ENCODE peak calls at places on chromosome 17, in four cellular contexts. R, D, T and M are unnamed samples. For H3K27me3 and H3K36me3, the result is how much of the 10 kb centered on the place peaks cover.

GRCh38 chr17:81484195-81484979 is 28.2 kb downstream of the ACTG1 start:
- DNase-seq in R (peak), D (peak), T (peak), M (peak)

GRCh38 chr17:7290166-7290565 is 4.3 kb downstream of the YBX2 start:
- DNase-seq in R (no peak), D (no peak), T (no peak), M (no peak)

GRCh38 chr17:5241861-5242671 is 7.4 kb upstream of the SCIMP start:
- DNase-seq in R (no peak), D (no peak), T (no peak), M (no peak)

GRCh38 chr17:58932956-58933355 is 173.7 kb downstream of the TRIM37 start:
- DNase-seq in R (no peak), D (no peak), T (no peak), M (no peak)

GRCh38 chr17:55157165-55157564 is 107.6 kb upstream of the HLF start:
- DNase-seq in R (no peak), D (no peak), T (no peak), M (no peak)

GRCh38 chr17:44768505-44769142 is 9.8 kb downstream of the ADAM11 start:
- DNase-seq in R (no peak), D (no peak), T (no peak), M (no peak)

GRCh38 chr17:61733021-61733420 is 130.3 kb downstream of the BRIP1 start:
- DNase-seq in R (no peak), D (no peak), T (no peak), M (no peak)

GRCh38 chr17:59786536-59787319 is 79.3 kb downstream of the VMP1 start:
- DNase-seq in R (peak), D (peak), T (peak), M (peak)

GRCh38 chr17:63480826-63481487 is 4.1 kb downstream of the ACE start:
- DNase-seq in R (peak), D (no peak), T (no peak), M (peak)

GRCh38 chr17:19513897-19514488 is 19.7 kb upstream of the SLC47A1 start:
- DNase-seq in R (peak), D (peak), T (peak), M (peak)

GRCh38 chr17:74116087-74116717 is 87.3 kb upstream of the RPL38 start:
- DNase-seq in R (no peak), D (no peak), T (no peak), M (peak)

GRCh38 chr17:71983828-71984227 is 137.0 kb upstream of the SOX9 start:
- DNase-seq in R (no peak), D (no peak), T (no peak), M (no peak)

GRCh38 chr17:73641779-73642580 is 2.3 kb downstream of the SDK2 start:
- DNase-seq in R (peak), D (no peak), T (peak), M (peak)

GRCh38 chr17:5203178-5203907 is 11.7 kb upstream of the ZNF594 start:
- DNase-seq in R (no peak), D (no peak), T (no peak), M (no peak)

GRCh38 chr17:83032781-83033180 is 46.6 kb upstream of the METRNL start:
- DNase-seq in R (peak), D (no peak), T (no peak), M (peak)

GRCh38 chr17:30113213-30113612 is 3.4 kb upstream of the NSRP1 start:
- DNase-seq in R (no peak), D (no peak), T (no peak), M (no peak)

GRCh38 chr17:82866521-82867214 is 26.8 kb upstream of the ZNF750 start:
- DNase-seq in R (peak), D (peak), T (peak), M (peak)

GRCh38 chr17:74276561-74277009 is 2.6 kb downstream of the DNAI2 start:
- DNase-seq in R (no peak), D (peak), T (peak), M (no peak)

GRCh38 chr17:4559851-4560820 is at the start of gene GGT6:
- DNase-seq in R (no peak), D (no peak), T (no peak), M (peak)

GRCh38 chr17:5379351-5380107 is 39.9 kb downstream of the NUP88 start:
- DNase-seq in R (no peak), D (no peak), T (no peak), M (no peak)

GRCh38 chr17:19262650-19263620 is 25.8 kb downstream of the EPN2 start:
- DNase-seq in R (no peak), D (no peak), T (no peak), M (no peak)

GRCh38 chr17:11601661-11602060 is 3.4 kb downstream of the DNAH9 start:
- DNase-seq in R (no peak), D (no peak), T (no peak), M (no peak)

GRCh38 chr17:11730747-11731146 is 132.5 kb downstream of the DNAH9 start:
- DNase-seq in R (no peak), D (no peak), T (no peak), M (no peak)

GRCh38 chr17:40791808-40792436 is 7.8 kb downstream of the KRT28 start:
- DNase-seq in R (peak), D (no peak), T (peak), M (peak)

GRCh38 chr17:73976676-73977521 is 226.6 kb upstream of the RPL38 start:
- DNase-seq in R (peak), D (peak), T (no peak), M (peak)

GRCh38 chr17:82198092-82198491 is 14.6 kb downstream of the CCDC57 start:
- DNase-seq in R (peak), D (no peak), T (no peak), M (no peak)

GRCh38 chr17:29084476-29085148 is 41.7 kb downstream of the PIPOX start:
- DNase-seq in R (peak), D (no peak), T (peak), M (peak)

GRCh38 chr17:45895304-45895968 is 1.1 kb downstream of the MAPT start:
- DNase-seq in R (peak), D (no peak), T (peak), M (peak)
- H3K4me3 ChIP-seq in R (peak), D (peak), T (peak), M (peak)

GRCh38 chr17:21505819-21506815 is 130.0 kb downstream of the KCNJ12 start:
- DNase-seq in R (no peak), D (no peak), T (no peak), M (peak)

GRCh38 chr17:21500064-21500463 is 123.9 kb downstream of the KCNJ12 start:
- DNase-seq in R (no peak), D (no peak), T (no peak), M (peak)

GRCh38 chr17:21502301-21502700 is 126.1 kb downstream of the KCNJ12 start:
- DNase-seq in R (no peak), D (no peak), T (no peak), M (no peak)
- H3K27me3 ChIP-seq in R (under half), D (under half), T (under half), M (under half)

GRCh38 chr17:41880130-41880529 is 14.9 kb upstream of the KLHL11 start:
- DNase-seq in R (no peak), D (no peak), T (no peak), M (no peak)
- H3K36me3 ChIP-seq in R (half or more), D (half or more), T (under half), M (under half)

GRCh38 chr17:48644910-48645557 is 18.9 kb upstream of the HOXB9 start:
- DNase-seq in R (peak), D (no peak), T (peak), M (no peak)

GRCh38 chr17:48644159-48644558 is 18.0 kb upstream of the HOXB9 start:
- DNase-seq in R (peak), D (no peak), T (no peak), M (peak)

GRCh38 chr17:48642059-48642842 is 16.1 kb upstream of the HOXB9 start:
- DNase-seq in R (peak), D (no peak), T (peak), M (peak)

GRCh38 chr17:48642843-48643696 is 16.9 kb upstream of the HOXB9 start:
- DNase-seq in R (no peak), D (no peak), T (no peak), M (peak)

DNA sequence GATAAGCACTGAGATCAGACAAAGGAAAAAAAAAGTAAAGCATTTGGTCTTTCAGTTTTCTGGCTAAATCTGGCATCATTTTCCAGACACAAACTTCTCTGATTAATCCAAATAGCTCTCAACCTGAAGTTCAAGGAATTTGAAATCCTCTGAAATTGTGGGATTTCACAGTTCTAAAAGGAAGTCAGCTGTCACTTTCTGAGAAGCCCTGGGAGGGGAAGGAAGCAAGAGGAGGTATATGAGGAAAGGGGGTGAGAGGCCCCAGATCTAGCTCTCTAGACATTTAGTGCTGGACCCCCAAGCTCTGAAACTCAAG is 17.5 kb upstream of the HOXB9 start:
- DNase-seq in R (no peak), D (no peak), T (no peak), M (peak)
- H3K4me3 ChIP-seq in R (no peak), D (no peak), T (no peak), M (no peak)

DNA sequence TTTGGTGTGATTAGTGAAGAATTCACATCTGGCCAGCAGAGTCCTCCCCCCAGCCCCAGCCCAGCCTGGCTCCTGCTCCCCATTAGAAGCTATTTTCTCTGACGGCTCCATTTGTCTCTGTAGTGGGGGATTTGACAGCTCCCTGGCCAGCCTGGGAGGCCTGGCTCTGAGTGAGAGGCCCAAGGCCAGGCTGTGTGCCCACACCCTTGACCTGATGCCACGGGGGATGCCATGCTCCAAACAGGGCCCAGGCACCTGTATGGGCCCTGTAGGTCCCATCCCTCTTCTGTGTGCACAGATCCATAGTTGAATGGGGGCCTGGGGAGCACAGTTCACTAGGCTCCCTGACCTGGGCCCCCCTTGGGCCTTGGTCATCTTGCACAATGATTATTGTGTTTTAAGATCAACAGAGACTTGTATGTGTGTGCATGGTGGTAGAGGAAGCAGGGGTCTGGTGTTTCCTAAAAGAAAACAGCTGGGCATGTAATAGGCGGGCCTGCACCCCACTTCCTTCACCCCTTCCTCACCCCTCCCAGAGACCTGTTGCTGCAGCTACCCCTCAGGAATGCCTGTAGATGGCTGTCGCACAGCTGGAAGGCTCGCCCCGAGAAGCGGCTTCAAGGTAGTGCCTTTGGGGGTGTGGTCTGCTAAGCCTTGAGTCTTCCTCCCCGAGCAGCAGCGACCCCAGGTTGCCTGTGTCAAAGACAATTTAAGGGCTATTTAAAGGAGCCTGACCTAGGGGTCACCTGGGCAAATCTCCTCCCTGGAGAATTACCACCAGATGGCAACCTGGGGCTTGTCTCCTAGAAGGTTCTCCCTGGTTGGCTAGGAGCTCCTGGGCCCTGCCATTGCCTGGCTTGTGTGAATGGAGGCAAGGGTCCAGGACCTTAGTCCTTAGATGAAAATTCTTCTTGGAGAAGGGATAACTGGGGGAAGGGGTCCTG is 51.0 kb upstream of the TAC4 start:
- DNase-seq in R (no peak), D (no peak), T (peak), M (peak)
- H3K27me3 ChIP-seq in R (half or more), D (half or more), T (half or more), M (under half)

DNA sequence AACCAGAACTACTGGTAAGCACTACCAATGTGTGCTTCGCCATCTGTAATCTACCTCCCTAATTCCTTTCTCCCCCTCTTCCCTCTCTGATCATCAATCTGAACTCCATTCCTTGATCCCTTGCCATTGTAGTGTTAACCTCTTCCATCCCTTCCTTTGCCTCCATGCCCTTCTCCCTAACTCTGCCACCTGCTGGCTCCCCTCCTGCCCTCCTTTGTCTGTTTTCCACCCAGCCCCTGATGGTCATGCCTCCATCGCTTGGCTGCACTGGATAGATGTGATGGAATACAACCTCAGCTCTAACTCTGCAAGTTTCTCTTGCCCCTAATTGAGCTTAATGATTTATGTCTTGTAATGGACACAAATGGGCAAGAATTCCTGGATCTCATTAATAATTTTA is 108.2 kb upstream of the ASIC2 start:
- DNase-seq in R (no peak), D (no peak), T (no peak), M (no peak)
- H3K36me3 ChIP-seq in R (under half), D (under half), T (under half), M (under half)

DNA sequence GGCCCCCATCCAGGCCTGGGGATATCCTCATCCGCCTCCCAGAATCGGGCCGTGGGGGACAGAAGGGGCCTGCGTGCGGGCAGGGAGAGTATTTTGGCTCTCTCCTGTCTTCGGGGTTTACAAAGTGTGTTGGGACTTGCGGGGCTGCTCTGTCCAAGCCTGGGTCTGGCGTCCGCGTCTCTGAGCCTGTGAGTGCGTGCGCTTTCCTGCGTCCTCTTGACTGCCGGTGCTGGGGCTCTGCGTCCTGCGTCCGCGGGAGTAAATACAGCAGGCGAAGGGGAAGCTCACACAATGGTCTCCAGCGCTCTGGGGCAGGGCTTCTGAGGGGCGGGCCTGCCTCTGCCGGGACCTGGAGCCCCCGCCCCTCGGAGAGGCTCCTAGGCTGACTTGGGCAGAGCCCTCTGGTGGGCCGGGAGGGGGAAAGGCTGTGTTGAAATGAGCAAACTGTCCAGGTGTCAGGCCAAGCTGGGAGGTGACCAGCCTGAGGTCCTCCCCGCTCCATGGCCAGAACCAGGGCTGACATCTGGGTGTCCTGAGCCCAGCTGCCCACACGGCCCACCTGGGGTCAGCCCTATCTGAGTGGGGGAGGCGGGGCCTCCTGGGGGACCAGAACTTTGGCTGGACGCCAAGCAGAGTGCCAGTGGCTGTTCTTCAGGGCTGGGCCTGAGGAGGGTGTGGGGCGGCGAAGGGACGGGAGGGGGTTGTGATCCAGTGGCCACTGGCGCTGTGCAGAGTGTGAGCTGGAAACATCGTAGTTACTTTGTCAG is 233.6 kb downstream of the SEC14L1 start:
- DNase-seq in R (peak), D (peak), T (peak), M (peak)
- H3K4me3 ChIP-seq in R (peak), D (peak), T (peak), M (peak)

DNA sequence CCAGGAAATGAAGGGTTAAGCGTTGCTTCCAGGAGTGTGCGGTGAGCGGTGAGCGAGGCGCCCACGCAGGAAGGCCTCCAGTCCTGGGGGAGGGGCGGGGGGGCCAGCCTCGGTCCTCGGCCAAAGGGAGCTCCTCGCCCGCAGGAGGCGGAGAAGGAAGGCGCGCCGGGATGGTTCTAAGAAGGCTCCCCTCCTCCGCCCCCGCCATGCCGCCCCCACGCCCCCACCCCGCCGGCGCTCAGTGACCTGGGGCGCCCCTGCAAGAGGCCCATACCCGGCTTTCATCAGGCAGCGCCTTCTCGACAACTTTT is 2.2 kb downstream of the RBFOX3 start:
- DNase-seq in R (no peak), D (no peak), T (no peak), M (peak)
- H3K27me3 ChIP-seq in R (half or more), D (half or more), T (half or more), M (under half)